ENCODE peak calls at places on chromosomes 3 and 15, in eight cellular contexts. One of them, this sample, is unnamed. For H3K27me3, the result is how much of the 10 kb centered on the place peaks cover.

GRCh38 chr3:133014325-133014724 is 23.9 kb upstream of the TMEM108 start:
- DNase-seq in pancreas: no peak
- DNase-seq in Peyer's patch: no peak
- DNase-seq in breast epithelium: no peak
- DNase-seq in adrenal gland: no peak
- DNase-seq in mammary epithelial cell: no peak
- DNase-seq in tibial artery: no peak
- DNase-seq in heart right ventricle: no peak
- DNase-seq in this sample: no peak

GRCh38 chr3:133840055-133840737 is 34.6 kb downstream of the SRPRB start:
- DNase-seq in pancreas: no peak
- DNase-seq in Peyer's patch: no peak
- DNase-seq in breast epithelium: no peak
- DNase-seq in adrenal gland: no peak
- DNase-seq in mammary epithelial cell: no peak
- DNase-seq in tibial artery: no peak
- DNase-seq in heart right ventricle: no peak
- DNase-seq in this sample: peak

GRCh38 chr3:143354342-143354741 is 234.8 kb downstream of the CHST2 start:
- DNase-seq in pancreas: no peak
- DNase-seq in Peyer's patch: no peak
- DNase-seq in breast epithelium: no peak
- DNase-seq in adrenal gland: no peak
- DNase-seq in mammary epithelial cell: no peak
- DNase-seq in tibial artery: no peak
- DNase-seq in heart right ventricle: no peak
- DNase-seq in this sample: no peak

GRCh38 chr3:107600784-107601183 is 78.0 kb downstream of the BBX start:
- DNase-seq in pancreas: no peak
- DNase-seq in Peyer's patch: no peak
- DNase-seq in breast epithelium: no peak
- DNase-seq in adrenal gland: no peak
- DNase-seq in mammary epithelial cell: no peak
- DNase-seq in tibial artery: no peak
- DNase-seq in heart right ventricle: no peak
- DNase-seq in this sample: no peak

GRCh38 chr3:9074079-9074478 is 110.8 kb upstream of the RAD18 start:
- DNase-seq in pancreas: no peak
- DNase-seq in Peyer's patch: no peak
- DNase-seq in breast epithelium: no peak
- DNase-seq in adrenal gland: no peak
- DNase-seq in mammary epithelial cell: no peak
- DNase-seq in tibial artery: no peak
- DNase-seq in heart right ventricle: no peak
- DNase-seq in this sample: no peak

GRCh38 chr3:191624299-191624698 is 163.3 kb downstream of the PYDC2 start:
- DNase-seq in pancreas: no peak
- DNase-seq in Peyer's patch: no peak
- DNase-seq in breast epithelium: no peak
- DNase-seq in adrenal gland: no peak
- DNase-seq in mammary epithelial cell: no peak
- DNase-seq in tibial artery: no peak
- DNase-seq in heart right ventricle: no peak
- DNase-seq in this sample: no peak

GRCh38 chr3:169664034-169664820 is 715 bp upstream of the MECOM start:
- DNase-seq in pancreas: peak
- DNase-seq in Peyer's patch: peak
- DNase-seq in breast epithelium: no peak
- DNase-seq in adrenal gland: no peak
- DNase-seq in mammary epithelial cell: no peak
- DNase-seq in tibial artery: no peak
- DNase-seq in heart right ventricle: peak
- DNase-seq in this sample: peak

GRCh38 chr15:68252925-68253534 is 23.5 kb upstream of the CLN6 start:
- DNase-seq in pancreas: no peak
- DNase-seq in Peyer's patch: peak
- DNase-seq in breast epithelium: no peak
- DNase-seq in adrenal gland: no peak
- DNase-seq in mammary epithelial cell: peak
- DNase-seq in tibial artery: no peak
- DNase-seq in heart right ventricle: peak
- DNase-seq in this sample: peak

GRCh38 chr3:23129817-23130216 is 73.3 kb upstream of the UBE2E2 start:
- DNase-seq in pancreas: no peak
- DNase-seq in Peyer's patch: no peak
- DNase-seq in breast epithelium: no peak
- DNase-seq in adrenal gland: no peak
- DNase-seq in mammary epithelial cell: peak
- DNase-seq in tibial artery: no peak
- DNase-seq in heart right ventricle: no peak
- DNase-seq in this sample: no peak

GRCh38 chr3:13660042-13660874 is 111.3 kb downstream of the FBLN2 start:
- DNase-seq in pancreas: no peak
- DNase-seq in Peyer's patch: no peak
- DNase-seq in breast epithelium: no peak
- DNase-seq in adrenal gland: no peak
- DNase-seq in mammary epithelial cell: no peak
- DNase-seq in tibial artery: no peak
- DNase-seq in heart right ventricle: no peak
- DNase-seq in this sample: no peak

GRCh38 chr15:78979456-78980320 is 34.8 kb upstream of the CTSH start:
- DNase-seq in pancreas: no peak
- DNase-seq in Peyer's patch: peak
- DNase-seq in breast epithelium: peak
- DNase-seq in adrenal gland: peak
- DNase-seq in mammary epithelial cell: peak
- DNase-seq in tibial artery: no peak
- DNase-seq in heart right ventricle: peak
- DNase-seq in this sample: peak

GRCh38 chr3:8500208-8500961 is 1.2 kb upstream of the LMCD1 start:
- DNase-seq in pancreas: no peak
- DNase-seq in Peyer's patch: no peak
- DNase-seq in breast epithelium: no peak
- DNase-seq in adrenal gland: no peak
- DNase-seq in mammary epithelial cell: no peak
- DNase-seq in tibial artery: no peak
- DNase-seq in heart right ventricle: no peak
- DNase-seq in this sample: no peak

GRCh38 chr3:134307425-134307824 is 56.8 kb upstream of the RYK start:
- DNase-seq in pancreas: no peak
- DNase-seq in Peyer's patch: no peak
- DNase-seq in breast epithelium: no peak
- DNase-seq in adrenal gland: no peak
- DNase-seq in mammary epithelial cell: peak
- DNase-seq in tibial artery: no peak
- DNase-seq in heart right ventricle: no peak
- DNase-seq in this sample: no peak

GRCh38 chr3:196471551-196471950 is 32.0 kb downstream of the RNF168 start:
- DNase-seq in pancreas: no peak
- DNase-seq in Peyer's patch: no peak
- DNase-seq in breast epithelium: no peak
- DNase-seq in adrenal gland: no peak
- DNase-seq in mammary epithelial cell: no peak
- DNase-seq in tibial artery: no peak
- DNase-seq in heart right ventricle: no peak
- DNase-seq in this sample: no peak

GRCh38 chr3:134339331-134339730 is 34.9 kb downstream of the AMOTL2 start:
- DNase-seq in pancreas: no peak
- DNase-seq in Peyer's patch: peak
- DNase-seq in breast epithelium: peak
- DNase-seq in adrenal gland: no peak
- DNase-seq in mammary epithelial cell: no peak
- DNase-seq in tibial artery: peak
- DNase-seq in heart right ventricle: no peak
- DNase-seq in this sample: peak

GRCh38 chr3:163266731-163267130 is 1770.1 kb downstream of the OTOL1 start:
- DNase-seq in pancreas: no peak
- DNase-seq in Peyer's patch: no peak
- DNase-seq in breast epithelium: no peak
- DNase-seq in adrenal gland: no peak
- DNase-seq in mammary epithelial cell: no peak
- DNase-seq in tibial artery: no peak
- DNase-seq in heart right ventricle: no peak
- DNase-seq in this sample: no peak

GRCh38 chr15:33315044-33315443 is 4.3 kb downstream of the RYR3 start:
- DNase-seq in pancreas: no peak
- DNase-seq in Peyer's patch: no peak
- DNase-seq in breast epithelium: no peak
- DNase-seq in adrenal gland: no peak
- DNase-seq in mammary epithelial cell: no peak
- DNase-seq in tibial artery: no peak
- DNase-seq in heart right ventricle: no peak
- DNase-seq in this sample: peak
- H3K27me3 ChIP-seq in pancreas: under half
- H3K27me3 ChIP-seq in Peyer's patch: under half
- H3K27me3 ChIP-seq in breast epithelium: under half
- H3K27me3 ChIP-seq in adrenal gland: under half
- H3K27me3 ChIP-seq in mammary epithelial cell: under half
- H3K27me3 ChIP-seq in tibial artery: under half
- H3K27me3 ChIP-seq in heart right ventricle: half or more
- H3K27me3 ChIP-seq in this sample: under half

DNA sequence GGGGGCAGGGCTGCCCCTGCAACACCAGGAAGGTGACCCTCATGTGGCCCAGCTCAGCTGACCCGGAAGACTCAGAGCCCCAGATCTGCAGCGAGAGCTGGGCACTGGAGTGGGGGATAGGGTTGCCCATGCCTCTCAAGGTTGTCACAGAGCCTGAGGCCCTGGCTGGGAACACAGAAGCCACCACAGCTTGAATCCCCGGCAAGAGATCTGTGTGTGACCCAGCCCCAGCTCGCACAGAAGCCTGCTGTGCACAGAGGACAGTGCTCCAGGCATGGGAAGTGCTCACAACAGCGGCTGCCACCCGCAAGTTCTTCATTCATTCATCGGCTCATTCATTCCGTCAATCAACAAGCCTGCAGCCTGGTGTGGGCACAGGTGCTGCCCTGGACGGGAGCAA is 36.4 kb downstream of the DNAJB8 start:
- DNase-seq in pancreas: no peak
- DNase-seq in Peyer's patch: no peak
- DNase-seq in breast epithelium: no peak
- DNase-seq in adrenal gland: no peak
- DNase-seq in mammary epithelial cell: no peak
- DNase-seq in tibial artery: no peak
- DNase-seq in heart right ventricle: no peak
- DNase-seq in this sample: no peak
- H3K27me3 ChIP-seq in pancreas: under half
- H3K27me3 ChIP-seq in Peyer's patch: under half
- H3K27me3 ChIP-seq in breast epithelium: under half
- H3K27me3 ChIP-seq in adrenal gland: under half
- H3K27me3 ChIP-seq in mammary epithelial cell: under half
- H3K27me3 ChIP-seq in tibial artery: under half
- H3K27me3 ChIP-seq in heart right ventricle: half or more
- H3K27me3 ChIP-seq in this sample: half or more

DNA sequence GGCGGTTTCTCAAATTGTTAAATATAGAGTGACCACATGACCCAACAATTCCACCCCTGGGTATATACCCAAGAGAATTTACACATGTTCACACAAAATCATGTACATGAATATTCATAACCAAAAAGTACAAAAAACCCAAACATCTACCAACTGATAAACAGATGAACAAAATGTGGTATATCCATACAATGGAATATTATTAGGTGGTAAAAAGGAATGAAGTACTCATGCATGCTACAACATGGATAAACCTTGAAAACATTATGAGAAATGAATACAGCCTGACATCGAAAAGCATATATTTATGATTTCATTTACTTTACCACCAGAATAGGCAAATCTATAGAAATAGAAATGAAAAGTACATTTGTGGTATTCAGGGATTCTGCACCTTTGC is 7.4 kb downstream of the PLCB2 start:
- DNase-seq in pancreas: no peak
- DNase-seq in Peyer's patch: no peak
- DNase-seq in breast epithelium: no peak
- DNase-seq in adrenal gland: no peak
- DNase-seq in mammary epithelial cell: no peak
- DNase-seq in tibial artery: no peak
- DNase-seq in heart right ventricle: no peak
- DNase-seq in this sample: no peak
- H3K27me3 ChIP-seq in pancreas: under half
- H3K27me3 ChIP-seq in Peyer's patch: under half
- H3K27me3 ChIP-seq in breast epithelium: under half
- H3K27me3 ChIP-seq in adrenal gland: under half
- H3K27me3 ChIP-seq in mammary epithelial cell: under half
- H3K27me3 ChIP-seq in tibial artery: under half
- H3K27me3 ChIP-seq in heart right ventricle: under half
- H3K27me3 ChIP-seq in this sample: under half

GRCh38 chr3:50467932-50468331 is 35.5 kb downstream of the CACNA2D2 start:
- DNase-seq in pancreas: no peak
- DNase-seq in Peyer's patch: no peak
- DNase-seq in breast epithelium: no peak
- DNase-seq in adrenal gland: no peak
- DNase-seq in mammary epithelial cell: no peak
- DNase-seq in tibial artery: no peak
- DNase-seq in heart right ventricle: no peak
- DNase-seq in this sample: peak
- H3K27me3 ChIP-seq in pancreas: under half
- H3K27me3 ChIP-seq in Peyer's patch: under half
- H3K27me3 ChIP-seq in breast epithelium: under half
- H3K27me3 ChIP-seq in adrenal gland: under half
- H3K27me3 ChIP-seq in mammary epithelial cell: under half
- H3K27me3 ChIP-seq in tibial artery: under half
- H3K27me3 ChIP-seq in heart right ventricle: under half
- H3K27me3 ChIP-seq in this sample: under half

GRCh38 chr3:118402971-118403370 is 631.7 kb downstream of the IGSF11 start:
- DNase-seq in pancreas: no peak
- DNase-seq in Peyer's patch: no peak
- DNase-seq in breast epithelium: no peak
- DNase-seq in adrenal gland: no peak
- DNase-seq in mammary epithelial cell: no peak
- DNase-seq in tibial artery: no peak
- DNase-seq in heart right ventricle: no peak
- DNase-seq in this sample: no peak
- H3K27me3 ChIP-seq in pancreas: under half
- H3K27me3 ChIP-seq in Peyer's patch: under half
- H3K27me3 ChIP-seq in breast epithelium: under half
- H3K27me3 ChIP-seq in adrenal gland: under half
- H3K27me3 ChIP-seq in mammary epithelial cell: under half
- H3K27me3 ChIP-seq in tibial artery: under half
- H3K27me3 ChIP-seq in heart right ventricle: under half
- H3K27me3 ChIP-seq in this sample: under half